ENCODE peak calls at places on chromosome 2, in nine cellular contexts. Z is ovary, O is epithelial cell of esophagus, P is stomach, H is spleen, Y is natural killer cell, D is left ventricle myocardium inferior, K is tibial artery, G is heart right ventricle. C is an unnamed sample.

GRCh38 chr2:102245266-102246151 is 58.7 kb downstream of the IL1RL2 start:
- DNase-seq in K (no peak), G (peak), D (peak), H (no peak), P (no peak), Z (no peak), O (no peak), Y (no peak), C (peak)

GRCh38 chr2:162029287-162029901 is 44.6 kb downstream of the DPP4 start:
- DNase-seq in K (no peak), Y (no peak), G (peak), O (peak), H (no peak), P (peak), Z (no peak), D (peak), C (no peak)

GRCh38 chr2:99707592-99707991 is 217.8 kb upstream of the REV1 start:
- DNase-seq in O (no peak), H (no peak), P (no peak), Y (no peak), Z (no peak), G (no peak), K (no peak), D (no peak), C (no peak)

GRCh38 chr2:203809991-203810510 is 57.5 kb upstream of the CTLA4 start:
- DNase-seq in K (no peak), O (no peak), D (no peak), P (no peak), Z (no peak), Y (no peak), H (no peak), G (no peak), C (no peak)

GRCh38 chr2:36404312-36404711 is 48.7 kb downstream of the CRIM1 start:
- DNase-seq in K (no peak), H (no peak), P (no peak), Z (no peak), D (no peak), G (no peak), O (peak), Y (no peak), C (no peak)

GRCh38 chr2:154133823-154134222 is 262.1 kb downstream of the GALNT13 start:
- DNase-seq in G (no peak), H (no peak), D (no peak), Z (no peak), P (no peak), Y (no peak), O (peak), K (peak), C (no peak)

GRCh38 chr2:186903183-186903582 is 54.2 kb upstream of the ZSWIM2 start:
- DNase-seq in H (no peak), Z (no peak), D (no peak), Y (no peak), K (no peak), P (no peak), O (peak), G (no peak), C (no peak)

GRCh38 chr2:104848526-104848925 is 5.4 kb upstream of the POU3F3 start:
- DNase-seq in H (no peak), D (no peak), Y (no peak), O (peak), G (no peak), Z (no peak), P (no peak), K (no peak), C (no peak)

GRCh38 chr2:201228912-201229290 is 31.4 kb upstream of the CASP8 start:
- DNase-seq in G (no peak), Z (no peak), D (no peak), P (no peak), H (no peak), K (no peak), Y (no peak), O (no peak), C (no peak)

GRCh38 chr2:25672500-25673169 is 742 bp downstream of the DTNB start:
- DNase-seq in Z (no peak), G (peak), P (peak), H (peak), K (peak), Y (peak), D (peak), O (peak), C (no peak)

GRCh38 chr2:177902395-177903160 is 170.0 kb downstream of the PDE11A start:
- DNase-seq in D (no peak), Z (no peak), O (no peak), Y (no peak), P (no peak), G (no peak), K (no peak), H (no peak), C (no peak)

GRCh38 chr2:52017836-52018235 is 985.9 kb upstream of the NRXN1 start:
- DNase-seq in G (no peak), D (no peak), O (no peak), K (no peak), H (no peak), Y (no peak), Z (no peak), P (no peak), C (no peak)

GRCh38 chr2:146678516-146678915 is 1166.3 kb upstream of the ACVR2A start:
- DNase-seq in K (no peak), G (no peak), P (no peak), Z (no peak), D (no peak), Y (no peak), H (no peak), O (no peak), C (no peak)

GRCh38 chr2:30231726-30232026 is 342 bp downstream of the LBH start:
- DNase-seq in O (peak), K (no peak), D (no peak), Y (no peak), H (no peak), P (no peak), Z (no peak), G (no peak), C (no peak)

DNA sequence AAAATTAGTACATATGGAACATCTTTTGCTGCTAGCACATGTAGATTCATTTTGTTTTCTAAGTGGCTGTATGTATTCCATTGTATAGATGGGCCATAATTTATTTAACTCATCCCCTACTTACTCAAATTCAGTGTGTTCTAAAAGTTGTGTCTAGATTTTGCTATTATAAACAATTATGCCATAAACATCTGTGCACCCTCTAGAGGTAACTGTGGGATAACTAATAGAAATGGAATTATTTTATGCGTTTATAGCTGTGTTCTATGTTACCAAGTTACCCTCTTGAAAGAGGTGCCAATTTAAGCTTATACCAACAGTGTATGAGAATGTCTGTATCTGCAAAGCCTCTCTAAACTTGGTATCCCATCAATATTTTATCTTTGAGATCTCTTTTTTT is 100.4 kb downstream of the MMADHC start:
- DNase-seq in O (no peak), G (no peak), K (no peak), H (no peak), Z (no peak), P (no peak), Y (no peak), D (no peak), C (no peak)
- TF ChIP-seq CTCF in O (no peak), G (no peak), K (no peak), H (no peak), Z (no peak), P (no peak), Y (no peak), D (no peak), C (no peak)

GRCh38 chr2:218274586-218274985 is 4.3 kb downstream of the PNKD start:
- DNase-seq in Y (no peak), D (no peak), O (no peak), K (no peak), G (no peak), P (no peak), Z (no peak), H (no peak), C (no peak)

GRCh38 chr2:218275368-218276072 is 5.2 kb downstream of the PNKD start:
- DNase-seq in D (no peak), K (no peak), Z (no peak), O (no peak), H (no peak), P (no peak), G (no peak), Y (no peak), C (no peak)

GRCh38 chr2:218277921-218278320 is 7.6 kb downstream of the PNKD start:
- DNase-seq in P (no peak), Z (no peak), H (peak), G (no peak), K (no peak), Y (no peak), D (no peak), O (no peak), C (no peak)

GRCh38 chr2:218278531-218279360 is 8.4 kb downstream of the PNKD start:
- DNase-seq in P (no peak), H (peak), Z (no peak), Y (no peak), K (no peak), G (no peak), D (no peak), O (no peak), C (no peak)

DNA sequence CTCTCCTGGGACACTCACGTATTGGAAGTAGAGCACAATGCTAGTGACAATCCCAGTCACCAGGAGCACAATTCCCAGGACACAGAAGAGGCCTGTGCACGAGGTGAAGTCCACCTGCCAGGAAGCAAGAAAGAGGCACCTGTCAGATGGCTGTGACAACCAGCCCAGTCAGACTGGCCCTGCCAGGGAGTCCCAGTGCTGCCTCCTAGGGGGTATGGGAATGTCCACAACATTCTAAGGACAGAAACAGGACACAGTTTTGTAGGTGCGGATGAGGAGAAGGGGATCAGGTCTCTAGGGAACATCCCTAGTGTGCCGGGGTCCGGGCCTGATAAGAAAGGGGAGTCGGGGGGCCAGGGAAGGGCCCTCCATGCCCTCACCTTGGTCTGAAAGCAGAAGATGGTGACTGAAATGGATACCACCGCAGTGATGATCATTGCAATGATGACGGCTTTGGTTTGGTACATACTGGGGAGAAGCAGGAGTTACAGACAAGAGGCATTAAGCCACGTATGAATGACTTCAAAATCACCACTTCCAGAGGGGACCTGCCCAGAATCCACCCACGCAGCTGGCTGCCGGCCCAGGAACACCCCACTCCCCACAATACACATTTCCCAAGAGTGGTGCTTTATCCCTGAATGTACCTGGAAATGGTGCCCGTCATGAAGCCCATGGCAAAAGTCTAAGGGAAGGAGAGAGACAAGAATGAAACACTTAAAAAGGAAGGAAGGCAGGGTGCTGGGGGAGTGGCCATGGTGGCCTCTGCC is 6.9 kb downstream of the PNKD start:
- DNase-seq in D (no peak), G (no peak), O (no peak), K (no peak), P (no peak), H (peak), Z (no peak), Y (no peak), C (no peak)
- TF ChIP-seq CTCF in D (no peak), G (no peak), O (peak), K (no peak), P (no peak), H (no peak), Z (no peak), Y (no peak), C (no peak)

DNA sequence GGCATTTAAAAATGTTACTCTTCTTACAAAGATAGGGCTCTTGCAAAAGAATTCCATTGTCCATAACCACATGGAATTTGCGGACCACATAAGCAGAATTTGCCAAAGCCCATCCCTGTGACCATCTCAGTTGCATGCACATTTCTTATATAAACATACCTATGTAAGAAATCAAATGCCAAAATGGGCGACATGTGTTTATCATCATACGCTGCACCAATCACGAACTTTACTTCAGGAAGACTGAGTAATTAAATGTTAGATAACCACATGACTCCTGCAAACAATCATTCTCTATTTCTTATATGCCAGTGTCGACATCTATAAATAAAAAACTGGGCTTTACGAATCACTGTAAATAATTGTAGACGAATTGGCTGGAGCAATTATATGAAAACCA is 186.1 kb upstream of the RBMS1 start:
- DNase-seq in H (no peak), K (no peak), O (no peak), D (no peak), Y (no peak), Z (no peak), P (no peak), G (no peak), C (no peak)
- TF ChIP-seq CTCF in H (no peak), K (no peak), O (no peak), D (no peak), Y (no peak), Z (no peak), P (no peak), G (no peak), C (no peak)

GRCh38 chr2:239093487-239093886 is 245.6 kb downstream of the TWIST2 start:
- DNase-seq in D (no peak), H (no peak), Z (no peak), K (no peak), P (no peak), Y (no peak), G (no peak), O (no peak), C (no peak)
- TF ChIP-seq CTCF in D (no peak), H (no peak), Z (no peak), K (no peak), P (no peak), Y (no peak), G (no peak), O (no peak), C (no peak)

DNA sequence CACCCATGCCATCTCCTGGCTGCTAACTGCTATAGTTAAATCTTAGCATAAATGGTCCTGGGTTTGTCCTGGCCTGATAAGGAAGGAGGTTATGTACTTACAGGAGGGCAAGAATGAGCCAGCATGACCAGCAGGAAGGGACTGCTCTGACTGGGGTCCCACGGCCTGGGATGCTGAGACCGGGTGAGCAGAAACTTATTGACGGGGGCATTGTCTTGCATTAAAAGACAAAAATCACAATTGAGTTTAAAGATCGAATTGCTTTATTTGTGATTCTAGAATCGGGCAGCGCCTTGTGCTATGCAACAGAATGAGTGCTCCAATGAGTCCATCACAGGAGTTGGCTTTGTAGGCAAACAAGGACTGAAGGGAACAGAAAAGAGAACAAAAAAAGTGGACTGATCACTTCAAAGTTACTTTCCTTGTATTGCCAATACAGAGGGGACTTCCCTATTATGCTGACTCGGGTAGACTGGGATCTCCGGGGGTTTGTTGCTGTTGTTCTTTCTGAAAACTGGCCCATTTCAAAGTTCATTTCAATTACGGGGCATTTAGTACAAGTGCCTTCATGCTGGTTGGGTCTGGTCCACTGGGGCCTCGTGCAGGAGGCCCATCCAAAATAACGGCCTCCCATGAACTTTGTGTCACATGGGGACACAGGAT is 87.1 kb upstream of the SLC66A3 start:
- DNase-seq in D (no peak), H (no peak), P (no peak), K (no peak), Y (no peak), O (no peak), G (no peak), Z (no peak), C (no peak)
- TF ChIP-seq CTCF in D (no peak), H (no peak), P (no peak), K (no peak), Y (no peak), O (no peak), G (no peak), Z (no peak), C (no peak)

DNA sequence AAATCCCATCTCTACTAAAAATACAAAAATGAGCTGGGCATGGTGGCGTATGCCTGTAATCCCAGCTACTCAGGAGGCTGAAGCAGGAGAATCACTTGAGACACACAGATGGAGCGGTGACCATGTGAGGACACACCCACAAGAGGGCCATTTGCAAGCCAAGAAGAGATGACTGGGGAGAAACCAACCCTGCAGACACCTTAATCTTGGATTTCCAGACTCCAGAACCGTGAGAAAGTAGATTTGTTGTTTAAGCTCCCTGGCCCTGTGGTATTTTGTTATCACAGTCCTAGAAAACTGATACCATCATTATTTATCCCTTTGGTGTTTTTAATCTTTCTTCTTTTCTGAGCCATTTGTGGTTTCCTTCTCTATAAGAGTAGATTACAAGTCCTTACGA is 88.6 kb upstream of the ID2 start:
- DNase-seq in G (no peak), K (no peak), O (no peak), P (no peak), H (no peak), Z (no peak), Y (no peak), D (no peak), C (no peak)
- TF ChIP-seq CTCF in G (no peak), K (no peak), O (no peak), P (no peak), H (no peak), Z (no peak), Y (no peak), D (no peak), C (no peak)

DNA sequence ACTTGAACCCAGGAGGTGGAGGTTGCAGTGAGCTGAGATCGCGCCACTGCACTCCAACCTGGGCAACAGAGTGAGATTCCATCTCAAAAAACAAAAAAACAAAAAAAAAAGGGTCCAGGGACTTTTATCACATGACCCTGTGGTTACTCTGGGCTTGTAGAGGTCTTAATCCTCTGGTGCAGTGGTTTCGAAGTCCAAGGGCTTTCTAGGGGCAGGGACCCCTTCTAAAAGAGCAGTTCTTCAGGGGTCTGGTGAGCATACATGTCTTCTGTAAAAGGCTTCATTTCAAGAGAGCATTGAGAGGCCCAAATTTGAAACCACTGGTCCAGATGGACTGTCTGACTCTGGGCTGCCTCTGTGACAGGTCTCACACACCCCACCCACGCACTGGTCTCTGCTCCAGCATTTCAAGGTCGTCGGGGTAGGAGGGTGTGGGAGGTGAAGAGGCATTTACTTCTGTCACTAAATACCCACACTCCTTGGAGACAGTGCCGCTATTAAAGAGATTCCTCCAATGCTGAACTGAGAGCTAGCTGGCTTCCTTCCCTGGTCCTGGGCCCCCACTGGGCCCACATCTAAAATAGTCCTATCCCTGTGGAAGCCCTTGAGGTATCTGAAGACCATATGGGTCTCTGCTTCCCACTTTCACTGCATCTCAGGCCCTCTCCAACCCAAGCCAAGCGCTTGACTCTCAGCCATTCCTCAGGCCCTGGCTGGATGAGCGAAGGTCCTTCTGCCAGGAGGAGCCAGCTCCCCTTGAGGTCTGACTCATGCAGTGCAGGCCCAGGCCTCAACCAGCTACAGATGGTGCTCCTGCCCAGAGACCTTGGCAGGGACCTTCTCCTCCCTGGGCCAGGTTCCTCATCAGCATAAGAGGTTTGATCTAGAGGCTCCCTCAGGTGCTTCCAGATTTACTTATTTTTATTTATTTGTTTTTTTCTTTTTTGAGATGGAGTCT is 44.8 kb downstream of the PAX8 start:
- DNase-seq in Y (no peak), H (no peak), P (peak), D (no peak), O (peak), K (no peak), G (no peak), Z (no peak), C (no peak)
- TF ChIP-seq CTCF in Y (no peak), H (no peak), P (no peak), D (peak), O (peak), K (no peak), G (peak), Z (no peak), C (no peak)